ENCODE peak calls at places on chromosome 4, in seven cellular contexts. One of them, this sample, is unnamed.

GRCh38 chr4:72631296-72631695 is 62.3 kb upstream of the ADAMTS3 start:
- DNase-seq in naive thymus-derived CD4-positive, alpha-beta T cell: no peak
- DNase-seq in prostate gland: no peak
- DNase-seq in WERI-Rb-1: no peak
- DNase-seq in CD4-positive, alpha-beta memory T cell: no peak
- DNase-seq in colonic mucosa: no peak
- DNase-seq in tibial artery: peak; percentile 34
- DNase-seq in this sample: no peak

GRCh38 chr4:163663454-163664225 is 169.2 kb downstream of the TMA16 start:
- DNase-seq in tibial artery: no peak
- DNase-seq in CD4-positive, alpha-beta memory T cell: no peak
- DNase-seq in colonic mucosa: no peak
- DNase-seq in WERI-Rb-1: no peak
- DNase-seq in naive thymus-derived CD4-positive, alpha-beta T cell: no peak
- DNase-seq in prostate gland: no peak
- DNase-seq in this sample: no peak

GRCh38 chr4:74529284-74530041 is 84.5 kb downstream of the AREG start:
- DNase-seq in naive thymus-derived CD4-positive, alpha-beta T cell: no peak
- DNase-seq in WERI-Rb-1: no peak
- DNase-seq in tibial artery: no peak
- DNase-seq in CD4-positive, alpha-beta memory T cell: no peak
- DNase-seq in prostate gland: no peak
- DNase-seq in colonic mucosa: peak; percentile 61
- DNase-seq in this sample: no peak

GRCh38 chr4:40322853-40323252 is 12.3 kb upstream of the CHRNA9 start:
- DNase-seq in tibial artery: no peak
- DNase-seq in WERI-Rb-1: no peak
- DNase-seq in CD4-positive, alpha-beta memory T cell: no peak
- DNase-seq in prostate gland: no peak
- DNase-seq in colonic mucosa: no peak
- DNase-seq in naive thymus-derived CD4-positive, alpha-beta T cell: no peak
- DNase-seq in this sample: no peak

GRCh38 chr4:7155611-7156071 is 36.7 kb upstream of the SORCS2 start:
- DNase-seq in WERI-Rb-1: no peak
- DNase-seq in colonic mucosa: peak; percentile 51
- DNase-seq in CD4-positive, alpha-beta memory T cell: no peak
- DNase-seq in tibial artery: no peak
- DNase-seq in naive thymus-derived CD4-positive, alpha-beta T cell: no peak
- DNase-seq in prostate gland: no peak
- DNase-seq in this sample: no peak

GRCh38 chr4:166655705-166656104 is 578.6 kb downstream of the SPOCK3 start:
- DNase-seq in CD4-positive, alpha-beta memory T cell: no peak
- DNase-seq in tibial artery: no peak
- DNase-seq in prostate gland: no peak
- DNase-seq in colonic mucosa: no peak
- DNase-seq in WERI-Rb-1: no peak
- DNase-seq in naive thymus-derived CD4-positive, alpha-beta T cell: no peak
- DNase-seq in this sample: no peak

GRCh38 chr4:184645904-184646610 is 3.2 kb downstream of the CASP3 start:
- DNase-seq in WERI-Rb-1: no peak
- DNase-seq in prostate gland: no peak
- DNase-seq in colonic mucosa: peak; percentile 63
- DNase-seq in CD4-positive, alpha-beta memory T cell: no peak
- DNase-seq in tibial artery: no peak
- DNase-seq in naive thymus-derived CD4-positive, alpha-beta T cell: no peak
- DNase-seq in this sample: no peak

GRCh38 chr4:168074861-168075260 is 17.5 kb upstream of the ANXA10 start:
- DNase-seq in WERI-Rb-1: no peak
- DNase-seq in naive thymus-derived CD4-positive, alpha-beta T cell: no peak
- DNase-seq in colonic mucosa: no peak
- DNase-seq in tibial artery: no peak
- DNase-seq in prostate gland: no peak
- DNase-seq in CD4-positive, alpha-beta memory T cell: no peak
- DNase-seq in this sample: no peak

GRCh38 chr4:184021389-184021788 is 116.3 kb downstream of the STOX2 start:
- DNase-seq in CD4-positive, alpha-beta memory T cell: no peak
- DNase-seq in prostate gland: no peak
- DNase-seq in WERI-Rb-1: no peak
- DNase-seq in tibial artery: no peak
- DNase-seq in naive thymus-derived CD4-positive, alpha-beta T cell: no peak
- DNase-seq in colonic mucosa: no peak
- DNase-seq in this sample: no peak

DNA sequence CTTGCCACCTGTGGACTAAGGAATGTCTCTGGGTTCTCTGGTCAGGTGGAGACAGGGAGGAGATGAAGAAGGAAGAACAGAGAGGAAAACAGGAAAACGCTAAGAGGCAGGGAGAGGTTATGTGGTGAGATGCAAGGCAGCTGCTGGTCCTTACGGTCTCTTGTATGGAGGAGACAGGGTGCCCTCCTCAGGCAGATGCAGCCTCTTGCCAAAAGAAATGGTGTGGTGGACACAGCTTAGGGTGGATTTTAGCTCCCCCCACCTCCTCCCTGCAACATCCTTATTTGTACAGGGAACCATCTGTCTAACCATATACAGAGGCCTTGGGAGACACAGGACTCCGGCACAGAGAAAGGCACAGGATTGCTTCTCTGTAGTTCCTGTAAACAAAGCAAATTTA is 9.7 kb downstream of the OCIAD2 start:
- DNase-seq in CD4-positive, alpha-beta memory T cell: no peak
- DNase-seq in prostate gland: no peak
- DNase-seq in colonic mucosa: no peak
- DNase-seq in naive thymus-derived CD4-positive, alpha-beta T cell: no peak
- DNase-seq in WERI-Rb-1: peak; percentile 66
- DNase-seq in tibial artery: no peak
- DNase-seq in this sample: no peak
- H3K36me3 ChIP-seq in CD4-positive, alpha-beta memory T cell: peaks cover 51% of the 10 kb centered on the region
- H3K36me3 ChIP-seq in prostate gland: no peaks in the 10 kb centered on the region
- H3K36me3 ChIP-seq in colonic mucosa: no peaks in the 10 kb centered on the region
- H3K36me3 ChIP-seq in naive thymus-derived CD4-positive, alpha-beta T cell: peaks cover 16% of the 10 kb centered on the region
- H3K36me3 ChIP-seq in WERI-Rb-1: peaks cover 85% of the 10 kb centered on the region
- H3K36me3 ChIP-seq in tibial artery: no peaks in the 10 kb centered on the region
- H3K36me3 ChIP-seq in this sample: peaks cover 14% of the 10 kb centered on the region

GRCh38 chr4:38396091-38396490 is 267.9 kb upstream of the KLF3 start:
- DNase-seq in CD4-positive, alpha-beta memory T cell: no peak
- DNase-seq in prostate gland: no peak
- DNase-seq in naive thymus-derived CD4-positive, alpha-beta T cell: no peak
- DNase-seq in colonic mucosa: no peak
- DNase-seq in tibial artery: no peak
- DNase-seq in WERI-Rb-1: no peak
- DNase-seq in this sample: no peak
- H3K27ac ChIP-seq in CD4-positive, alpha-beta memory T cell: no peak overlapping the region
- H3K27ac ChIP-seq in prostate gland: no peak overlapping the region
- H3K27ac ChIP-seq in naive thymus-derived CD4-positive, alpha-beta T cell: no peak overlapping the region
- H3K27ac ChIP-seq in colonic mucosa: no peak overlapping the region
- H3K27ac ChIP-seq in tibial artery: no peak overlapping the region
- H3K27ac ChIP-seq in WERI-Rb-1: no peak overlapping the region
- H3K27ac ChIP-seq in this sample: no peak overlapping the region

GRCh38 chr4:3505231-3505630 is 27.0 kb downstream of the LRPAP1 start:
- DNase-seq in CD4-positive, alpha-beta memory T cell: no peak
- DNase-seq in WERI-Rb-1: no peak
- DNase-seq in colonic mucosa: no peak
- DNase-seq in prostate gland: no peak
- DNase-seq in naive thymus-derived CD4-positive, alpha-beta T cell: no peak
- DNase-seq in tibial artery: no peak
- DNase-seq in this sample: no peak
- H3K36me3 ChIP-seq in CD4-positive, alpha-beta memory T cell: peaks cover 21% of the 10 kb centered on the region
- H3K36me3 ChIP-seq in WERI-Rb-1: peaks cover 58% of the 10 kb centered on the region
- H3K36me3 ChIP-seq in colonic mucosa: no peaks in the 10 kb centered on the region
- H3K36me3 ChIP-seq in prostate gland: no peaks in the 10 kb centered on the region
- H3K36me3 ChIP-seq in naive thymus-derived CD4-positive, alpha-beta T cell: no peaks in the 10 kb centered on the region
- H3K36me3 ChIP-seq in tibial artery: peaks cover 63% of the 10 kb centered on the region
- H3K36me3 ChIP-seq in this sample: peaks cover 5% of the 10 kb centered on the region

GRCh38 chr4:101948951-101949350 is 158.4 kb downstream of the BANK1 start:
- DNase-seq in naive thymus-derived CD4-positive, alpha-beta T cell: no peak
- DNase-seq in WERI-Rb-1: no peak
- DNase-seq in tibial artery: no peak
- DNase-seq in CD4-positive, alpha-beta memory T cell: no peak
- DNase-seq in colonic mucosa: no peak
- DNase-seq in prostate gland: no peak
- DNase-seq in this sample: no peak
- H3K27ac ChIP-seq in naive thymus-derived CD4-positive, alpha-beta T cell: no peak overlapping the region
- H3K27ac ChIP-seq in WERI-Rb-1: no peak overlapping the region
- H3K27ac ChIP-seq in tibial artery: no peak overlapping the region
- H3K27ac ChIP-seq in CD4-positive, alpha-beta memory T cell: no peak overlapping the region
- H3K27ac ChIP-seq in colonic mucosa: no peak overlapping the region
- H3K27ac ChIP-seq in prostate gland: no peak overlapping the region
- H3K27ac ChIP-seq in this sample: no peak overlapping the region

This sample was measured in CD8-positive, alpha-beta memory T cell.